ENCODE peak calls at places on chromosomes 3 and 15, in seven cellular contexts. T, C, F, D, Y, Z and P are unnamed samples.

GRCh38 chr3:49199244-49199899 is 28.0 kb downstream of the KLHDC8B start:
- DNase-seq in Y (peak), T (peak), F (peak), Z (peak), D (peak), C (peak), P (no peak)

GRCh38 chr15:31280037-31280830 is 46.4 kb upstream of the KLF13 start:
- DNase-seq in T (peak), C (peak), F (no peak), Y (no peak), D (peak), Z (no peak), P (no peak)

GRCh38 chr3:101979033-101979432 is 129.7 kb downstream of the NFKBIZ start:
- DNase-seq in C (no peak), F (no peak), Y (no peak), D (no peak), Z (no peak), T (no peak), P (no peak)

GRCh38 chr3:31364711-31365110 is 168.0 kb upstream of the STT3B start:
- DNase-seq in Z (peak), D (no peak), T (no peak), F (no peak), C (peak), Y (no peak), P (no peak)

GRCh38 chr3:78260388-78260787 is 1220.5 kb downstream of the ROBO2 start:
- DNase-seq in C (no peak), Y (no peak), D (no peak), Z (no peak), T (no peak), F (no peak), P (no peak)

GRCh38 chr3:95883801-95884200 is 930.6 kb upstream of the EPHA6 start:
- DNase-seq in Z (no peak), F (no peak), D (no peak), Y (no peak), C (no peak), T (no peak), P (no peak)

GRCh38 chr3:126983653-126984390 is 907 bp downstream of the PLXNA1 start:
- DNase-seq in Z (peak), F (no peak), C (peak), D (peak), T (no peak), Y (no peak), P (peak)

GRCh38 chr3:149122716-149123578 is 6.5 kb upstream of the HPS3 start:
- DNase-seq in Z (peak), D (no peak), T (no peak), Y (no peak), F (no peak), C (no peak), P (no peak)

GRCh38 chr3:158791259-158791920 is 10.5 kb upstream of the MFSD1 start:
- DNase-seq in Z (peak), Y (no peak), D (no peak), C (peak), F (no peak), T (peak), P (peak)

GRCh38 chr15:51205050-51205707 is 110.5 kb upstream of the TNFAIP8L3 start:
- DNase-seq in Z (no peak), Y (no peak), F (no peak), C (no peak), D (peak), T (no peak), P (no peak)

GRCh38 chr3:147370316-147370715 is 36.0 kb downstream of the ZIC4 start:
- DNase-seq in D (no peak), T (no peak), Y (no peak), Z (peak), C (no peak), F (no peak), P (no peak)

GRCh38 chr15:42730135-42730534 is 6.8 kb downstream of the CDAN1 start:
- DNase-seq in Y (no peak), Z (no peak), C (no peak), T (no peak), F (no peak), D (no peak), P (no peak)

GRCh38 chr3:137692803-137693431 is 71.2 kb upstream of the SOX14 start:
- DNase-seq in C (no peak), T (no peak), F (no peak), Y (no peak), D (peak), Z (no peak), P (peak)

GRCh38 chr3:41053220-41053619 is 146.1 kb upstream of the CTNNB1 start:
- DNase-seq in T (no peak), Y (no peak), C (no peak), F (no peak), D (no peak), Z (no peak), P (no peak)

GRCh38 chr3:9037113-9037715 is 73.9 kb upstream of the RAD18 start:
- DNase-seq in Z (no peak), F (peak), D (no peak), T (peak), Y (no peak), C (no peak), P (no peak)

GRCh38 chr3:171286580-171287249 is 173.5 kb downstream of the TNIK start:
- DNase-seq in D (no peak), C (peak), Z (peak), F (no peak), T (no peak), Y (no peak), P (peak)

GRCh38 chr3:108106031-108106430 is 15.2 kb upstream of the CD47 start:
- DNase-seq in T (no peak), F (no peak), C (no peak), Y (no peak), D (no peak), Z (peak), P (no peak)

GRCh38 chr3:43362961-43363360 is 76.6 kb downstream of the SNRK start:
- DNase-seq in Y (no peak), C (no peak), D (no peak), Z (no peak), F (no peak), T (no peak), P (no peak)

GRCh38 chr15:64883097-64883581 is 28.6 kb upstream of the ANKDD1A start:
- DNase-seq in F (no peak), D (no peak), Y (no peak), Z (no peak), T (no peak), C (peak), P (peak)

GRCh38 chr3:133896002-133896761 is 500 bp upstream of the RAB6B start:
- DNase-seq in F (no peak), Z (peak), C (peak), D (no peak), T (no peak), Y (no peak), P (no peak)

GRCh38 chr3:47890832-47891620 is 88.1 kb downstream of the DHX30 start:
- DNase-seq in Y (no peak), D (no peak), F (peak), T (peak), Z (no peak), C (peak), P (no peak)

GRCh38 chr3:129554356-129555120 is 11.6 kb downstream of the H1-8 start:
- DNase-seq in Z (no peak), C (no peak), Y (peak), F (no peak), T (no peak), D (no peak), P (no peak)

GRCh38 chr3:119035014-119035346 is 334 bp upstream of the IGSF11 start:
- DNase-seq in C (no peak), Y (no peak), D (no peak), F (no peak), T (no peak), Z (no peak), P (no peak)
- TF ChIP-seq CTCF in C (no peak), Y (no peak), D (no peak), F (peak), T (no peak), Z (no peak), P (no peak)

GRCh38 chr3:23920151-23920655 is 3.3 kb downstream of the RPL15 start:
- DNase-seq in Z (no peak), T (no peak), D (no peak), F (no peak), Y (no peak), C (no peak), P (no peak)

GRCh38 chr3:23916886-23917815 is at the start of the genes NKIRAS1 and RPL15:
- DNase-seq in Z (peak), C (peak), D (peak), Y (peak), F (peak), T (peak), P (peak)

GRCh38 chr3:23921052-23921511 is 4.2 kb downstream of the RPL15 start:
- DNase-seq in T (no peak), Y (no peak), D (no peak), Z (no peak), C (no peak), F (no peak), P (no peak)

GRCh38 chr3:23916152-23916885 is 471 bp downstream of the NKIRAS1 start:
- DNase-seq in Z (no peak), Y (no peak), D (no peak), T (no peak), C (no peak), F (no peak), P (no peak)

GRCh38 chr3:23919628-23920027 is 2.7 kb downstream of the RPL15 start:
- DNase-seq in T (no peak), D (no peak), F (no peak), Y (no peak), Z (no peak), C (no peak), P (no peak)
- H3K4me3 ChIP-seq in T (no peak), D (no peak), F (no peak), Y (peak), Z (no peak), C (no peak), P (no peak)

DNA sequence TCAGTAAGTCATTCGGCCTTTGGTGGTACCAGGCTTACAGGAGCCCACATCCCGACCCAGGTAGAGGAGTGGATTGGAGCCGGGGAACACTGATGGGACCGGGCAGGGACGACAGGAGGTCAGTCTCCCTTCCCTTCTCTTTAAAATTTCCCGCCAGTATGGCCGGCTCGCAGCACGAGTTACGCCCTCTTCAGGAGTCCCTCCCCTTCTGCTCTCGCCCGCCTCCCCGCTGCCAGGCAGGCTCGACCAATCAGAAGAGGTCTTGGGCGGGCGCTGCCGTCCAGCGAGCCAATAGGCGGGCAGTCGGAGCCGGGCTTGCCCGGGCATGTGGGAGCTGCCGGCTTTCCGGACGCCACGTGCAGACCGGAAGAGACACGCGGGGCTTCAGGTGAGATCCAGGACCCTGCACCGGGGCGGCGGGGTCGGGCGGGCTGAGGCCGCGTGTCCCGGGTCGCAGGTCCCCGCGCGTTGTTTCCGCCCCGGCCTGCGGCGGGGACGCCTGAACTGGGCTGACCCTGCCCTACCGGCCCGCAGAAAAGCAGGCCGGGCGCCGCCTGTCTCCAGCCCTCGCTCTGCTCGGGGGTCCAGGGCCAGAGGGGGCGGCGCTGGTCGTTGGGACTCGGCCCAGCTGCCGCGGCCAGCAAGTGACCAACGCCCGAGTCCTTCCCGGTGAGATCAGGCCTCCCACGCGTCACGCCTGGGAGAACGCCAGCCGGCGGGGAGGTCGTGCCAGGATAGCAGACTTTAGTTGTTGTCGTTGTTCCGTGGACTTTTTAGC is at the start of gene AEN:
- DNase-seq in T (peak), Z (peak), D (peak), Y (peak), C (peak), F (peak), P (peak)
- TF ChIP-seq CTCF in T (no peak), Z (no peak), D (no peak), Y (no peak), C (no peak), F (peak), P (no peak)

GRCh38 chr3:1513662-1514061 is 420.8 kb downstream of the CNTN6 start:
- DNase-seq in Z (no peak), C (no peak), T (no peak), F (no peak), D (no peak), Y (no peak), P (no peak)
- H3K4me3 ChIP-seq in Z (no peak), C (no peak), T (no peak), F (no peak), D (no peak), Y (no peak), P (no peak)

GRCh38 chr3:36701249-36701572 is 63.1 kb downstream of the DCLK3 start:
- DNase-seq in Y (no peak), Z (no peak), F (no peak), C (no peak), D (no peak), T (no peak), P (no peak)
- TF ChIP-seq CTCF in Y (no peak), Z (no peak), F (no peak), C (no peak), D (no peak), T (no peak), P (no peak)

DNA sequence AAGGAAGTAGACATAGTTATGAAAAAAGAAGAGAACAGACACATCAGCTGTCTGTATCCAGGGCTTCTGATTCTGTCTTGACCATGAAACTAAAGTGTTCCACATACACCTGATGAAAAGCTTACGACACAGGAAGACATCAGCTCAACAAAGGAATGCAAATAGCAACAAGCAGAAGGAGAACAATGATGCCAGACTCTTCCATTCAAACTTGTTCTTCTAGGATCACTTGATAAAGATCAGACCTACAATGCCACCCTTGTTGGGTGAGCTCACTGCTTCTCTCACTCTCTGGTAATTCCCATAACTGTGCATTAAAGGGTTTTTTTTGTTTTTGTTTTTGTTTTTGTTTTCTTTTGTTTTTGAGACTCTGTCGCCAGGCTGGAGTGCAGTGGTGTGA is 49.7 kb downstream of the GATM start:
- DNase-seq in T (no peak), C (no peak), D (no peak), Z (no peak), F (no peak), Y (no peak), P (no peak)
- H3K4me3 ChIP-seq in T (no peak), C (no peak), D (no peak), Z (no peak), F (no peak), Y (no peak), P (no peak)

DNA sequence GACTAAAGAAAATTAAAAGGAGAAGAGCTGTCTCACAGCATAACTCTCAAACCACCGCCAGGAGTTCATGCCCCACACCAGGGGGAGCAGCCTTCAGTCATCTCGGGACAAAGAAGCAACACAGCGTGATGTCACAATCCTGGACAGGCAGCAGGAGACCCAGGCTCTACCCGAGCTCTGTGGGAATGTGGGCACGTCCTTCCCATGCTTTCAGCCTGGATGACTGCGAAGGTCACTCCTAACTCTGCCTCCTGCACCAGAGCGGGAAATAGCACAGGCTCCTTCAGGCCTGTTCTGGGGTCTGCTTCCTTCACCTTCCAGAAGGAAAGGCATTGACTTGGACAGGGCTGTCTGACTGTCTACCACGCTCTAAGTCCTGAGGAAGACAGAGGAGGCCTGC is 31.3 kb downstream of the NOX5 start:
- DNase-seq in F (no peak), Z (peak), C (peak), Y (no peak), D (no peak), T (no peak), P (no peak)
- TF ChIP-seq CTCF in F (peak), Z (peak), C (peak), Y (no peak), D (no peak), T (no peak), P (no peak)